ENCODE peak calls at places on chromosomes 6 and 20, in five cellular contexts. One of them, this sample, is unnamed.

GRCh38 chr6:3138341-3138740 is 19.0 kb downstream of the TUBB2A start:
- DNase-seq in cardiac muscle cell: peak; percentile 60
- DNase-seq in NCI-H1417 treated with DMSO at 0.1 percent for 48 hours: no peak
- DNase-seq in non-pigmented ciliary epithelial cell: no peak
- DNase-seq in cardiac fibroblast: peak; percentile 53
- DNase-seq in this sample: no peak

GRCh38 chr6:16742116-16742515 is 19.1 kb downstream of the ATXN1 start:
- DNase-seq in cardiac muscle cell: no peak
- DNase-seq in NCI-H1417 treated with DMSO at 0.1 percent for 48 hours: no peak
- DNase-seq in non-pigmented ciliary epithelial cell: no peak
- DNase-seq in cardiac fibroblast: no peak
- DNase-seq in this sample: no peak

GRCh38 chr6:118744261-118744941 is 93.0 kb upstream of the CEP85L start:
- DNase-seq in cardiac muscle cell: peak; percentile 14
- DNase-seq in NCI-H1417 treated with DMSO at 0.1 percent for 48 hours: no peak
- DNase-seq in non-pigmented ciliary epithelial cell: no peak
- DNase-seq in cardiac fibroblast: no peak
- DNase-seq in this sample: no peak

GRCh38 chr20:22379472-22379871 is 204.9 kb downstream of the FOXA2 start:
- DNase-seq in cardiac muscle cell: peak; percentile 20
- DNase-seq in NCI-H1417 treated with DMSO at 0.1 percent for 48 hours: no peak
- DNase-seq in non-pigmented ciliary epithelial cell: no peak
- DNase-seq in cardiac fibroblast: no peak
- DNase-seq in this sample: peak; percentile 45

GRCh38 chr20:36093025-36093803 is 61.3 kb upstream of the EPB41L1 start:
- DNase-seq in cardiac muscle cell: peak; percentile 59
- DNase-seq in NCI-H1417 treated with DMSO at 0.1 percent for 48 hours: no peak
- DNase-seq in non-pigmented ciliary epithelial cell: no peak
- DNase-seq in cardiac fibroblast: peak; percentile 68
- DNase-seq in this sample: peak; percentile 60

GRCh38 chr6:151012321-151013294 is 147.1 kb downstream of the MTHFD1L start:
- DNase-seq in cardiac muscle cell: peak; percentile 23
- DNase-seq in NCI-H1417 treated with DMSO at 0.1 percent for 48 hours: no peak
- DNase-seq in non-pigmented ciliary epithelial cell: no peak
- DNase-seq in cardiac fibroblast: peak; percentile 27
- DNase-seq in this sample: no peak

GRCh38 chr20:3244613-3245012 is 5.6 kb upstream of the SLC4A11 start:
- DNase-seq in cardiac muscle cell: no peak
- DNase-seq in NCI-H1417 treated with DMSO at 0.1 percent for 48 hours: no peak
- DNase-seq in non-pigmented ciliary epithelial cell: no peak
- DNase-seq in cardiac fibroblast: no peak
- DNase-seq in this sample: no peak

GRCh38 chr6:54291146-54291545 is 17.1 kb upstream of the TINAG start:
- DNase-seq in cardiac muscle cell: peak; percentile 76
- DNase-seq in NCI-H1417 treated with DMSO at 0.1 percent for 48 hours: no peak
- DNase-seq in non-pigmented ciliary epithelial cell: peak; percentile 48
- DNase-seq in cardiac fibroblast: peak; percentile 21
- DNase-seq in this sample: no peak

GRCh38 chr20:33443006-33443511 is 504 bp downstream of the SNTA1 start:
- DNase-seq in cardiac muscle cell: no peak
- DNase-seq in NCI-H1417 treated with DMSO at 0.1 percent for 48 hours: no peak
- DNase-seq in non-pigmented ciliary epithelial cell: no peak
- DNase-seq in cardiac fibroblast: no peak
- DNase-seq in this sample: peak; percentile 61

GRCh38 chr6:139376054-139376355 is 1.6 kb upstream of the CITED2 start:
- DNase-seq in cardiac muscle cell: peak; percentile 80
- DNase-seq in NCI-H1417 treated with DMSO at 0.1 percent for 48 hours: no peak
- DNase-seq in non-pigmented ciliary epithelial cell: no peak
- DNase-seq in cardiac fibroblast: peak; percentile 79
- DNase-seq in this sample: peak; percentile 44

GRCh38 chr6:7087491-7087979 is 20.2 kb upstream of the RREB1 start:
- DNase-seq in cardiac muscle cell: no peak
- DNase-seq in NCI-H1417 treated with DMSO at 0.1 percent for 48 hours: no peak
- DNase-seq in non-pigmented ciliary epithelial cell: no peak
- DNase-seq in cardiac fibroblast: no peak
- DNase-seq in this sample: no peak

GRCh38 chr20:19742974-19743649 is 14.9 kb upstream of the RIN2 start:
- DNase-seq in cardiac muscle cell: no peak
- DNase-seq in NCI-H1417 treated with DMSO at 0.1 percent for 48 hours: no peak
- DNase-seq in non-pigmented ciliary epithelial cell: no peak
- DNase-seq in cardiac fibroblast: no peak
- DNase-seq in this sample: no peak

GRCh38 chr6:134517145-134517658 is 199.3 kb upstream of the SGK1 start:
- DNase-seq in cardiac muscle cell: peak; percentile 96
- DNase-seq in NCI-H1417 treated with DMSO at 0.1 percent for 48 hours: no peak
- DNase-seq in non-pigmented ciliary epithelial cell: peak; percentile 47
- DNase-seq in cardiac fibroblast: peak; percentile 98
- DNase-seq in this sample: no peak

GRCh38 chr6:90940812-90941481 is 354.1 kb upstream of the MAP3K7 start:
- DNase-seq in cardiac muscle cell: peak; percentile 87
- DNase-seq in NCI-H1417 treated with DMSO at 0.1 percent for 48 hours: peak; percentile 29
- DNase-seq in non-pigmented ciliary epithelial cell: peak; percentile 20
- DNase-seq in cardiac fibroblast: peak; percentile 79
- DNase-seq in this sample: peak; percentile 28

GRCh38 chr20:39429716-39430115 is 467.6 kb downstream of the DHX35 start:
- DNase-seq in cardiac muscle cell: no peak
- DNase-seq in NCI-H1417 treated with DMSO at 0.1 percent for 48 hours: peak; percentile 5
- DNase-seq in non-pigmented ciliary epithelial cell: no peak
- DNase-seq in cardiac fibroblast: no peak
- DNase-seq in this sample: no peak

GRCh38 chr6:163533443-163533842 is 118.9 kb downstream of the QKI start:
- DNase-seq in cardiac muscle cell: peak; percentile 90
- DNase-seq in NCI-H1417 treated with DMSO at 0.1 percent for 48 hours: no peak
- DNase-seq in non-pigmented ciliary epithelial cell: peak; percentile 90
- DNase-seq in cardiac fibroblast: peak; percentile 85
- DNase-seq in this sample: peak; percentile 28

GRCh38 chr20:23445596-23446217 is 6.2 kb downstream of the CSTL1 start:
- DNase-seq in cardiac muscle cell: peak; percentile 55
- DNase-seq in NCI-H1417 treated with DMSO at 0.1 percent for 48 hours: no peak
- DNase-seq in non-pigmented ciliary epithelial cell: peak; percentile 78
- DNase-seq in cardiac fibroblast: peak; percentile 38
- DNase-seq in this sample: no peak

GRCh38 chr20:57660510-57661199 is 40.4 kb upstream of the ZBP1 start:
- DNase-seq in cardiac muscle cell: no peak
- DNase-seq in NCI-H1417 treated with DMSO at 0.1 percent for 48 hours: no peak
- DNase-seq in non-pigmented ciliary epithelial cell: no peak
- DNase-seq in cardiac fibroblast: no peak
- DNase-seq in this sample: no peak